ENCODE peak calls at places on chromosomes 16 and 17, in eight cellular contexts. C is HS-5; Y is effector CD4-positive, alpha-beta T cell; X is GOT3; M is nucleus accumbens; P is stimulated activated CD4-positive, alpha-beta T cell treated with anti-CD3 and anti-CD28 coated beads, Interleukin-12 subunit alpha, Interleukin-12 subunit beta, amount 100 ng/mL, for 48 hours; T is RPMI8226; L is adipocyte. E is an unnamed sample.

GRCh38 chr17:33164556-33164881 is 128.6 kb downstream of the ASIC2 start:
- DNase-seq in C (no peak), Y (no peak), X (no peak), M (no peak), P (no peak), T (no peak), L (no peak), E (peak)

GRCh38 chr17:36779550-36779949 is 157.7 kb upstream of the LHX1 start:
- DNase-seq in C (no peak), Y (no peak), X (no peak), M (no peak), P (no peak), T (no peak), L (no peak), E (no peak)

GRCh38 chr17:74924250-74924948 is at the start of gene OTOP2:
- DNase-seq in C (no peak), Y (no peak), X (no peak), M (no peak), P (no peak), T (peak), L (no peak), E (no peak)

GRCh38 chr17:47704116-47704515 is 10.2 kb downstream of the TBKBP1 start:
- DNase-seq in C (no peak), Y (no peak), X (no peak), M (no peak), P (no peak), T (no peak), L (no peak), E (no peak)

GRCh38 chr16:17227278-17227677 is 243.5 kb downstream of the XYLT1 start:
- DNase-seq in C (no peak), Y (no peak), X (no peak), M (no peak), P (no peak), T (no peak), L (no peak), E (no peak)

GRCh38 chr16:87344931-87345631 is 27.9 kb upstream of the C16orf95 start:
- DNase-seq in C (no peak), Y (peak), X (no peak), M (no peak), P (peak), T (no peak), L (no peak), E (no peak)

GRCh38 chr17:75779250-75779986 is 5.2 kb upstream of the UNK start:
- DNase-seq in C (peak), Y (peak), X (peak), M (peak), P (peak), T (peak), L (peak), E (peak)

GRCh38 chr16:15643453-15644305 is 725 bp upstream of the MARF1 start:
- DNase-seq in C (peak), Y (no peak), X (no peak), M (no peak), P (no peak), T (peak), L (peak), E (peak)

GRCh38 chr17:48442819-48443218 is 12.8 kb upstream of the SKAP1 start:
- DNase-seq in C (no peak), Y (no peak), X (no peak), M (no peak), P (no peak), T (no peak), L (no peak), E (no peak)

GRCh38 chr17:80427366-80428282 is 12.7 kb downstream of the ENDOV start:
- DNase-seq in C (no peak), Y (no peak), X (no peak), M (no peak), P (no peak), T (no peak), L (no peak), E (no peak)

GRCh38 chr17:8020776-8021564 is 17.9 kb upstream of the ALOX15B start:
- DNase-seq in C (no peak), Y (no peak), X (no peak), M (no peak), P (no peak), T (no peak), L (no peak), E (no peak)

GRCh38 chr17:28038802-28039600 is 3.5 kb upstream of the NLK start:
- DNase-seq in C (peak), Y (no peak), X (no peak), M (no peak), P (no peak), T (no peak), L (no peak), E (peak)

GRCh38 chr17:29141484-29141835 is 38.7 kb downstream of the MYO18A start:
- DNase-seq in C (no peak), Y (no peak), X (no peak), M (no peak), P (no peak), T (peak), L (no peak), E (no peak)

GRCh38 chr16:695355-696089 is 5.3 kb upstream of the WDR24 start:
- DNase-seq in C (no peak), Y (peak), X (no peak), M (no peak), P (peak), T (peak), L (no peak), E (no peak)

GRCh38 chr17:700504-701094 is 14.0 kb downstream of the VPS53 start:
- DNase-seq in C (no peak), Y (peak), X (no peak), M (no peak), P (no peak), T (peak), L (peak), E (peak)

GRCh38 chr16:47503936-47504335 is 42.8 kb downstream of the PHKB start:
- DNase-seq in C (peak), Y (no peak), X (no peak), M (no peak), P (no peak), T (no peak), L (no peak), E (no peak)

GRCh38 chr16:8957509-8958157 is 6.1 kb downstream of the USP7 start:
- DNase-seq in C (no peak), Y (no peak), X (no peak), M (no peak), P (no peak), T (no peak), L (no peak), E (no peak)

GRCh38 chr16:30183961-30184429 is 593 bp downstream of the CORO1A start:
- DNase-seq in C (no peak), Y (peak), X (no peak), M (no peak), P (peak), T (peak), L (no peak), E (no peak)

GRCh38 chr17:61282377-61282776 is 117.3 kb upstream of the TBX2 start:
- DNase-seq in C (no peak), Y (no peak), X (no peak), M (no peak), P (no peak), T (no peak), L (no peak), E (no peak)

GRCh38 chr17:59561042-59561441 is 4.4 kb upstream of the DHX40 start:
- DNase-seq in C (no peak), Y (no peak), X (no peak), M (no peak), P (no peak), T (peak), L (peak), E (no peak)

GRCh38 chr17:4566785-4567184 is 6.4 kb upstream of the GGT6 start:
- DNase-seq in C (peak), Y (no peak), X (no peak), M (no peak), P (no peak), T (peak), L (peak), E (peak)

GRCh38 chr17:40542562-40543411 is 22.5 kb downstream of the CCR7 start:
- DNase-seq in C (no peak), Y (no peak), X (peak), M (no peak), P (peak), T (peak), L (peak), E (peak)

GRCh38 chr16:56193951-56194726 is 2.9 kb downstream of the GNAO1 start:
- DNase-seq in C (no peak), Y (peak), X (no peak), M (peak), P (peak), T (peak), L (peak), E (peak)

GRCh38 chr17:82204831-82205719 is 7.6 kb downstream of the CCDC57 start:
- DNase-seq in C (peak), Y (no peak), X (peak), M (no peak), P (no peak), T (peak), L (peak), E (peak)

GRCh38 chr17:36980281-36980761 is 31.6 kb downstream of the AATF start:
- DNase-seq in C (no peak), Y (no peak), X (no peak), M (no peak), P (no peak), T (no peak), L (peak), E (peak)

E was measured in fibroblast of gingiva.